ENCODE peak calls at places on chromosomes 11 and 22, in seven cellular contexts. Y, D, S, J, Z, U and N are unnamed samples.

GRCh38 chr11:27353593-27354358 is 9.2 kb downstream of the CCDC34 start:
- DNase-seq in Y (no peak), D (no peak), S (no peak), J (no peak), Z (no peak), U (no peak), N (no peak)

GRCh38 chr11:48013269-48013901 is 33.0 kb downstream of the PTPRJ start:
- DNase-seq in Y (peak), D (no peak), S (no peak), J (peak), Z (no peak), U (peak), N (no peak)

GRCh38 chr22:25054943-25055511 is 102.5 kb downstream of the KIAA1671 start:
- DNase-seq in Y (no peak), D (no peak), S (no peak), J (no peak), Z (no peak), U (peak), N (no peak)

GRCh38 chr11:130407978-130408377 is 20.4 kb downstream of the ADAMTS8 start:
- DNase-seq in Y (no peak), D (no peak), S (peak), J (no peak), Z (peak), U (peak), N (no peak)

GRCh38 chr11:108601150-108601549 is 7.6 kb upstream of the EXPH5 start:
- DNase-seq in Y (no peak), D (no peak), S (peak), J (no peak), Z (no peak), U (no peak), N (no peak)

GRCh38 chr11:74084796-74085541 is 76.1 kb upstream of the UCP3 start:
- DNase-seq in Y (no peak), D (no peak), S (no peak), J (no peak), Z (no peak), U (no peak), N (no peak)

GRCh38 chr11:65275906-65276305 is 14.1 kb downstream of the POLA2 start:
- DNase-seq in Y (no peak), D (no peak), S (no peak), J (no peak), Z (no peak), U (no peak), N (no peak)

GRCh38 chr11:77510095-77510494 is 36.2 kb upstream of the PAK1 start:
- DNase-seq in Y (no peak), D (no peak), S (peak), J (no peak), Z (no peak), U (no peak), N (no peak)

GRCh38 chr22:46011627-46012181 is 34.7 kb upstream of the WNT7B start:
- DNase-seq in Y (peak), D (no peak), S (no peak), J (no peak), Z (peak), U (no peak), N (no peak)

GRCh38 chr11:112961146-112961668 is at the start of gene NCAM1:
- DNase-seq in Y (peak), D (no peak), S (peak), J (peak), Z (peak), U (peak), N (peak)

GRCh38 chr11:95485115-95485900 is 254.3 kb upstream of the SESN3 start:
- DNase-seq in Y (no peak), D (no peak), S (peak), J (no peak), Z (no peak), U (no peak), N (no peak)

GRCh38 chr22:44625981-44626687 is 75.9 kb upstream of the PRR5 start:
- DNase-seq in Y (no peak), D (peak), S (peak), J (peak), Z (peak), U (peak), N (peak)

GRCh38 chr22:38416621-38417251 is 38.3 kb downstream of the KCNJ4 start:
- DNase-seq in Y (peak), D (no peak), S (no peak), J (no peak), Z (no peak), U (no peak), N (no peak)

GRCh38 chr11:75476716-75477613 is 44.0 kb upstream of the KLHL35 start:
- DNase-seq in Y (peak), D (no peak), S (no peak), J (no peak), Z (no peak), U (no peak), N (no peak)

GRCh38 chr11:57645716-57646085 is 4.0 kb downstream of the YPEL4 start:
- DNase-seq in Y (no peak), D (no peak), S (no peak), J (no peak), Z (no peak), U (no peak), N (no peak)
- H3K27ac ChIP-seq in Y (no peak), D (no peak), S (no peak), J (no peak), Z (no peak), U (no peak), N (no peak)

GRCh38 chr11:10418259-10418949 is 36.7 kb upstream of the AMPD3 start:
- DNase-seq in Y (no peak), D (no peak), S (no peak), J (no peak), Z (no peak), U (no peak), N (no peak)

GRCh38 chr11:10414659-10415058 is 40.4 kb upstream of the AMPD3 start:
- DNase-seq in Y (peak), D (no peak), S (no peak), J (no peak), Z (peak), U (no peak), N (no peak)

GRCh38 chr11:10413268-10413667 is 41.8 kb upstream of the AMPD3 start:
- DNase-seq in Y (no peak), D (no peak), S (peak), J (peak), Z (no peak), U (peak), N (peak)

GRCh38 chr11:10414181-10414580 is 40.9 kb upstream of the AMPD3 start:
- DNase-seq in Y (no peak), D (no peak), S (no peak), J (no peak), Z (no peak), U (no peak), N (no peak)

DNA sequence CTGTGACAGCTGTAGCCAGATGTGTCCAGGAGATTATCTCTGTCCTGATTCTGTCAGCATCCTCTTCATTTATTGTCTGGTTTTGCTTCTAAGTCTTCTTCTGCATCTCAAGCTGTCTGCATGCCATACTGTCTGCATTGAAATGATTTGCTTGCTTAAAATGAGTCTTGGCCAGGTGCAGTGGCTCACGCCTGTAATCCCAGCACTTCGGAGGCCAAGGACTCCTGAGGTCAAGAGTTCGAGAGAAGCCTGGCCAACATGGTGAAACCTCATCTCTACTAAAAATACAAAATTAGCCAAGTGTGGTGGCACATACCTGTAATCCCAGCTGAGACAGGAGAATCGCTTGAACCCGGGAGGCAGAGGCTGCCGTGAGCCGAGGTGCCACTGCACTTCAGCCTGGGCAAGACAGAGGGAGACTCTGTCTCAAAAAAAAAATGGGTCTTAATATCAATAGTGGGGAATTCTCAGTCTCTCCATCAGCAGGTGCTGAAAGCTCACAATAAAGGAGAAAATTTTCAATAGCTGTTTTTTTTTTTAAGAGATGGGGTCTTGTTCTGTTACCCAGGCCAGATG is 39.2 kb upstream of the AMPD3 start:
- DNase-seq in Y (no peak), D (no peak), S (no peak), J (no peak), Z (no peak), U (no peak), N (no peak)
- H3K27ac ChIP-seq in Y (no peak), D (no peak), S (no peak), J (no peak), Z (no peak), U (no peak), N (no peak)

DNA sequence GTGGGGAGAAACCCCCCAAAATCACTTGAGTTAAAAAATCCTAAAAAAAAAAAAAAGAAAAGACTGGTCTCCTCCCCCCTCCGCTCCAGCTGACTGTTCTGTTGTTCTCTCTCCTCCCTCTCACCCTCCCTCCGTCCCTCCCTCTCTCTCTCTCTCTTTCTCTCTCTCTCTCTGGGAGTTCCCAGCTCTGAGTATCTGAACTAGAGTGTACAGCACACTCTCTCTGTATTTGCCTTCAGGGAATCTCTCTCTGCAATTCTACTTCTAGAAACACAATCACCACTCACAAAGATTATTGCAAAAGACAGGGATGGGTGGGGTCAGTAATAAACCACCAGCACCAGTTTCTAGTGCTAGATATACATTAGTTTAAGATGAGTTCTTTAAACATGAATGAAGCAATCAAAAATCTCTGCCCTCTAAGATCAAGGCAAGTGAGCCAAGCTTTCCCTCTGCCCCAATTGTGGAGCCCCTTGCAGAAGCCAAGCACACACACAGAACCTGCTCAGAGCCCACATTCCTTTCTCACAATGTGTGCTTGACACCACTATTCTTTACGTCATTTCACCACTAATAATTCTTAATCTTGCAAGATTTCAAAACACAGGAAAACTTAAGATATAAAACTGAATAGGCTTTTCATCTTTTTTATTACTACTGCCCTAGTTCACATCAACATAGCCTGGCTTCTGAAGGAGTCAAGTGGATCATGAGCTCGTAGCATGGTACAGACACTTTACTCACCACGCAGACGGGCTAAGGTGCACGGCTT is 133.5 kb downstream of the RBFOX2 start:
- DNase-seq in Y (no peak), D (no peak), S (peak), J (peak), Z (peak), U (peak), N (no peak)
- H3K27ac ChIP-seq in Y (no peak), D (no peak), S (peak), J (no peak), Z (no peak), U (peak), N (no peak)

DNA sequence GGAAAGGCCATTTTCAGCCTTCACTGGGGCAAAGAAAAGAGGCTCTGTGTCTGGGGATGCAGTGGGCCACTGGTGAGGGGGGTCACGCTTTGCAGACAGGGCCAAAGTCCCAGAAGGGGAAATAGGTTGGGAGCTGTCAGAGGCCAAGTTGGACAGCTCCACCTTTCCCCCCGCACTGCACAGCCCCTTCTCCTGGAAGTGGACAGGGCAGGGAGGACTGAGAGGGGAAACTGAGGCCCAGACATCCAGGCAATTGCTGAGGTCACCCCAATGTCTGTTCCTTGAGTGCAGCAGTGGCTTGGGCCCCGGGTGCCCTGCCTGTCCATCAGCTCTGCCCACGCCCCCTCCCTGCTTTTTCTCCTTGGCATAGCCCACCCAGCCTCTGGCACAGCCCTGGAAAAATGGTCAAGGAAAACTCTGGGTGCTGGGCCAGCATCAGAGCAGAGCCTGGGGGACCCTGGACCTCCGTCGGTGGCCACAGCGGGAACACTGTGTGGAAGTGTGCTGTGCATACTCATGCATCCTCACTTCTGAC is 53.5 kb downstream of the TPCN2 start:
- DNase-seq in Y (peak), D (no peak), S (no peak), J (no peak), Z (no peak), U (no peak), N (no peak)
- H3K27ac ChIP-seq in Y (no peak), D (no peak), S (no peak), J (no peak), Z (no peak), U (no peak), N (no peak)

DNA sequence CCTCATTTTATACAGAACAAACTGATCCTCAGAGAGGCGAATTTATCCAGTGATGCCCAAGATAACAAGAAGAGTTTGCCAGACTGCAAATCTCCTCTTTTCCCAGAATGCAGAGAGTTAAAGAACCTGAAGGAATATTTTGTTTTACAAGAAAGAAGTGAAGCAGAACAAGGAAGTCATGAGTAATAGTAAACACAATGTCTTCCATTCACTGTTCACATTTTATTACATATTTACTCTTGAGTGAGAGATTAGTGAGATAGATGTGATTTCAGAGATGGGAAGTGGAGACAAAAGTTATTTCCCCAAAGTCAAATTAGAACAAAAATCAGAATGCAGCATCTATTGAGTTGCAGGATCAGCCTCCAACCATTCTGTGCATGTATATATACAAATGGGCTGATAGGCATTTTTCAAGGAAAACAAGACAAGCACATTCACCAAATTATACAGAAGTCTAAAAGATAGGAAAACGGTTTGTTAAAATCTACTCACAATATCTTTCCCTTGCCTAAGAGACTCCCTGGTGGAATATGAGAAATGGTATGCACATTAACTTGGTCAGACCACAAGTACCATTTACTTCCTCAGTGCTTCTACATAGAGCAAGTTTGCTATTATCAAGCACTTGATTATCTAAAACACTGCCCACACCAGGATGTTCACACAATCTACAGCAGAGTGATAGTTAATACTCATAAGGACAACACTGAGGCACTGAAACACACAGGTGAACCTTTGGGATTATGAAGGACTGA is 12.0 kb downstream of the GUCY1A2 start:
- DNase-seq in Y (no peak), D (no peak), S (no peak), J (no peak), Z (no peak), U (no peak), N (no peak)
- H3K27ac ChIP-seq in Y (no peak), D (no peak), S (no peak), J (no peak), Z (no peak), U (peak), N (no peak)

DNA sequence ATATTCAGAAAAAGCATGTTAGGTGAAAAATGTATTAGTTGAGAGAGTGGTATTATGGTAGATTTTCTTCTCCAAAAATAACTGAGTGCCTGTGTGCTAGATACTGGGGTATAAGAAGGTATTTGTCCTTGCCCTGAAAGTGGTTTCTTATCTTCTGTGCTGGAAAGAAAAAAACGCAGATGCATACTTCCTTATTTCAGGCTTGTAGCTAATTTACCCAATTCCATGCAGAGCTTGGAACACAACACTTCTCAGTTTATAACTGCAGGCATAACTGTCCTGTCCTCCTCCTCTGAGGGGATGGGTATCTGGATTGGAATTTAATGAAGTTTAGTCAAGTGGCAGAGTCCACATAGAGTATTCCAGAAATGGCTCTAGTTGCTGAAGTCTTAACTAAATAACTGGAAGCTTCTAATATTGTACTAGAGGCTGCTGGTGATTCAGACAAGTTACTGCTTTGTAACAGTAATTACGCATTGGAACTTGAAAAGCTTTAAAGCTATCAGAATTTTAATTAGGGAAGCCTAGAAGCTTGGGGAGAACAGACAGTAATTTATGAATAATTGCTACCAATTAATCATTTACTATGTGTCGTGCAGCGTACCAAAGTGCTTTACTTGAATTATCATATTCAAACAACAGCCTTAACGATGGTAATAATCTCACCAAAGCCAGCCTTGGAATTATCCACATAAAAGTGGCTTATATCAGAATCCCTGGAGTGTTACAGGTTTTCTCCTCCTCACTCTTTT is 12.7 kb upstream of the C11orf91 start:
- DNase-seq in Y (no peak), D (no peak), S (no peak), J (no peak), Z (no peak), U (no peak), N (no peak)
- H3K27ac ChIP-seq in Y (peak), D (no peak), S (no peak), J (no peak), Z (no peak), U (no peak), N (peak)

GRCh38 chr22:50199836-50200332 is 927 bp upstream of the SELENOO start:
- DNase-seq in Y (no peak), D (no peak), S (no peak), J (no peak), Z (peak), U (peak), N (no peak)
- H3K27ac ChIP-seq in Y (no peak), D (peak), S (no peak), J (no peak), Z (no peak), U (no peak), N (peak)

DNA sequence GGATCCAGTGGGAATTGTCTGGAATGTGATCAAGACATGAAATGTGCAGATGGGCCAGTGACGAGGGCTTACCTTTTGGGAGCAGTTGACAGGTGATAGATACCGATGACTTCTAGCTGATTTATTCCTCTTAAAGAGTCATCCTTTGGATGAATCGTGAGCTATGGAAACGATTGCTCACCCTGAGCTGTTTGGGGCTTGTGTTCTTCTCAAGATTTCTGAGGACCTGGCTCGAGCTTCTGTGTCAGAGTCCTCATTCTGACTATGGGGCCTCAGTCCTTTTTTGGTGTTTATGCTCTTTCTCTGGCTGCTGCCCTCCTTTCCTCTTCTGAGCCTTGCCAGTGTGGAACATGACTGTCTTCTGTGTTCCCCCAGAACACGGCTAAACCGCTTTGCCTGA is 11.9 kb upstream of the AMPD3 start:
- DNase-seq in Y (no peak), D (no peak), S (no peak), J (no peak), Z (no peak), U (no peak), N (no peak)
- H3K27ac ChIP-seq in Y (no peak), D (no peak), S (no peak), J (no peak), Z (no peak), U (no peak), N (no peak)